ENCODE peak calls at places on chromosomes 4 and X, in five cellular contexts. O, Y, G, R and B are unnamed samples.
A peak's percentile ranks its signal among the peaks of the same experiment; 100 is the strongest.

GRCh38 chrX:106912864-106913263 is 7.3 kb upstream of the CLDN2 start:
- DNase-seq in O (peak; percentile 43), Y (peak; percentile 44), G (no peak), R (no peak), B (peak; percentile 31)

GRCh38 chrX:121135488-121136207 is 88.2 kb downstream of the GLUD2 start:
- DNase-seq in O (no peak), Y (no peak), G (no peak), R (no peak), B (no peak)

GRCh38 chr4:2049381-2049780 is 9.7 kb upstream of the NAT8L start:
- DNase-seq in O (no peak), Y (no peak), G (no peak), R (no peak), B (no peak)

GRCh38 chr4:154329939-154330338 is 161.7 kb downstream of the DCHS2 start:
- DNase-seq in O (peak; percentile 20), Y (peak; percentile 66), G (no peak), R (no peak), B (peak; percentile 94)

GRCh38 chrX:18440835-18441234 is 15.4 kb downstream of the CDKL5 start:
- DNase-seq in O (no peak), Y (no peak), G (no peak), R (no peak), B (no peak)

GRCh38 chrX:150409964-150410363 is 46.8 kb downstream of the MAMLD1 start:
- DNase-seq in O (no peak), Y (no peak), G (no peak), R (no peak), B (no peak)

GRCh38 chr4:110619401-110620247 is 3.3 kb downstream of the PITX2 start:
- DNase-seq in O (no peak), Y (no peak), G (no peak), R (no peak), B (no peak)

GRCh38 chrX:77755561-77755960 is 30.5 kb downstream of the ATRX start:
- DNase-seq in O (no peak), Y (no peak), G (no peak), R (no peak), B (no peak)

GRCh38 chr4:16794816-16795445 is 103.5 kb downstream of the LDB2 start:
- DNase-seq in O (peak; percentile 77), Y (peak; percentile 76), G (no peak), R (peak; percentile 56), B (peak; percentile 30)

GRCh38 chrX:71067727-71068051 is 445 bp downstream of the SNX12 start:
- DNase-seq in O (no peak), Y (no peak), G (no peak), R (no peak), B (no peak)

GRCh38 chrX:30593435-30594200 is 16.1 kb upstream of the TASL start:
- DNase-seq in O (no peak), Y (no peak), G (no peak), R (no peak), B (no peak)

GRCh38 chrX:29581223-29581622 is 634.1 kb upstream of the MAGEB2 start:
- DNase-seq in O (no peak), Y (no peak), G (no peak), R (no peak), B (no peak)

GRCh38 chr4:63528592-63528991 is 880.7 kb downstream of the TECRL start:
- DNase-seq in O (peak; percentile 1), Y (peak; percentile 15), G (no peak), R (no peak), B (no peak)

GRCh38 chrX:153414838-153415552 is 3.7 kb downstream of the ZFP92 start:
- DNase-seq in O (peak; percentile 31), Y (peak; percentile 18), G (no peak), R (no peak), B (peak; percentile 30)

GRCh38 chr4:67542076-67542475 is 3.2 kb downstream of the CENPC start:
- DNase-seq in O (no peak), Y (no peak), G (no peak), R (no peak), B (no peak)

GRCh38 chrX:135927897-135928296 is 34.4 kb downstream of the SAGE1 start:
- DNase-seq in O (no peak), Y (no peak), G (no peak), R (no peak), B (no peak)

GRCh38 chr4:55830741-55831140 is 11.2 kb downstream of the EXOC1L start:
- DNase-seq in O (no peak), Y (no peak), G (no peak), R (no peak), B (no peak)

DNA sequence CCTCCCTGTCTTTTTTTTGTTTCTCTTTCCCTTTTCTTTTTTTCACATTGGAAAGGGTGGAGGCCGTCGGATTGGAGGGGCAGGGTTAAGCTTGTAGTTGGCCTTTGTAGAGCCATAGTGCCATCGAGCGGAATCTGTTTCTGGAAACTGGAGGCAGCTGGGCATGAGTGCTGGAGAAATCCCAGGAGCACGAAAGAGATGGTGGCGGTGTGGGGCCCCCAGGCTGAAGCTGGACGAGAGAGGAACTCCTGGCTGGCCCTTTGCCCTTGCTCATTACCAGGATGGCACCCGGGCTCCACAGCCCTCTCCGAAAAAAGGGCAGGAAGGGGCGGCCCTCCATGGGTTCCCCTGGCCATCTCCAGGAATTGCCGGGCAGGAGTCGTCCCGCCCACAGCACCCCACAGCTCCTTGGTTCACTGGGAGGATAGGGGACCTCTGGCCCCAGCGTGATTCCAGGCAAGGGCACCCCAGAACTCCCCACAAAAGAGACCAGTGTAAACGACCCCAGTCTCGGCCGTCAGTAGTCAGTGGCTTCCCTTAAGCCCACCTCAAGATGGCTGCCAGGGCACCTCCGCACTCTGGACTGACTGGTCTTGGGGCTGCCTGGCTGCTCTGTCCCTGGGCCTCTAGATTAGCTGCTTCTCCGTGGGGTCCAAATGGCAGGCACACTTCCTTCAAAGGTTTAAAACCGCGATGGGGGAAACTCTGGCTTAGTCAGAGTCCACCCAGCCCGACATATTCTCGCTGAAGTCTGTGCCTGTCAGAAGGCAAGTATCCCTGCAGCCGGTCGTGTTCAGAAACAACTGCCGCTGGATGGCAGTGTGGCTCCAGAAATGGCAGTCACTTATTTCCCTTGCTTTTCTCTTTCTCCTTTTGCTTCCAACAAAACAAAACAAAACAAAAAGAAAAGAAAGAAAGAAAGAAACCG is 74.1 kb downstream of the NBDY start:
- DNase-seq in O (peak; percentile 65), Y (peak; percentile 75), G (peak; percentile 91), R (peak; percentile 81), B (peak; percentile 75)
- TF ChIP-seq CTCF in O (peak; percentile 55), Y (peak; percentile 46), G (peak; percentile 49), R (peak; percentile 34), B (peak; percentile 38)

GRCh38 chr4:79210636-79211049 is 115.2 kb downstream of the NAA11 start:
- DNase-seq in O (no peak), Y (no peak), G (no peak), R (no peak), B (no peak)

GRCh38 chr4:79209822-79210635 is 115.8 kb downstream of the NAA11 start:
- DNase-seq in O (no peak), Y (peak; percentile 60), G (no peak), R (no peak), B (no peak)

GRCh38 chr4:79212311-79212710 is 113.5 kb downstream of the NAA11 start:
- DNase-seq in O (no peak), Y (no peak), G (no peak), R (no peak), B (no peak)

GRCh38 chr4:79213040-79213439 is 112.8 kb downstream of the NAA11 start:
- DNase-seq in O (no peak), Y (no peak), G (no peak), R (no peak), B (no peak)

DNA sequence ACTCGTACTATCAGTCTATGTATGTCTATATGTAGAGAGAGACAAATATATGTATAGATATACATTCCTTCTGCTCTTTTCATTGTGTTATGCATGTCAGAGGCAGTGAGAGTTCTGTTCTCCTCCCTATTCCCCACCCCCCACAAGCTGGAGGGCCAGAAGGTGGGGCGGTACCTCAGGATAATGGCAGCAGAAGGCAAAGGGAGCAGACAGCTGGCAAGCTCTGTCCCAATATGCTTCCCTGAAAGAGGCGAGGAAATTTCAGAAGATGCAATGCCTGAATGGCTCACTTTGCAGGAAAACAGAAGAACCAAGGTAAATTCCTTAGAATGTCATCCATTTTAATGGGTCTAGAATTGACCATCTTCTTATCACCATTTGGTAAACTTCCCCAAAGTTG is 114.4 kb downstream of the NAA11 start:
- DNase-seq in O (no peak), Y (no peak), G (no peak), R (no peak), B (no peak)
- H3K4me3 ChIP-seq in O (no peak overlapping the region), Y (no peak overlapping the region), G (no peak overlapping the region), R (no peak overlapping the region), B (no peak overlapping the region)

DNA sequence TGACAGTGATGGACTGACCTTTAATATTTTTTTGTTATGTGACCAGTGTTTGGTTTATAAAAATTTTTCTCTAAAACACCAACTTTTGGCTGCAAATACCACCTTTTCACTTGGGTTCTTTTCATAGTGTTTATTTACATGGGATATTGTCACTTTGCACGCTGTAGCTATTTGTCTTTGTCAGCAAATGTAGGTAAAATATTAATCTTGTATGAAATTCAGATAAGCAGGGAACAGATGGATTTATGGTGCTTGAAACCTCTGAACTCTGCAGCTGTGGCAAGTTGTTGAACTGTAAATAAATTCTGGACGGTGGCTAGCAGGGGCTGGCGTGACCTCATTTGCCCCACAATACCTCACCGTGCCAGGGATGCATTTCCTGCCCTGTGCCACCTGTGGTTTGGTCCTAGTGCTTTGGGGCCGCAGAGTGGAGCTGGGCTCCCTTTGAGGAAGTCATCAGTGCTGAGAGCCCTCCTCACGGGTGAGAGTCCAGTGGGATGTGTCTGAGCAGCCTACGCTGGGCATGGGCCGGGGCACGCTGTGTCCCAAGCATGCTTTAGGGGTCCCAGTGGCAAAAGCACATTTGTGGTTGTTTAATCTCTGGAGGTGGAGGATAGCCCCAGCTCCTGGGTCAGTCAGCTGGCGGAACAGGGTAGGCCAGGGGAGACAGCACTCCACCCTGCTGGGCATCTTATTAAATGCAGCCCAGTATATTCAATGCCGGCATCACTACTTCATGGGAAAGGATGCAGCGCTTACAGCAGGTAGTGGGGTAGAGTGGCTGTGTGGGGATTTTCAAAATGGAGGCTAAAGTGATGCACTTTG is 108.6 kb downstream of the TBL1X start:
- DNase-seq in O (no peak), Y (no peak), G (no peak), R (no peak), B (no peak)
- TF ChIP-seq CTCF in O (no peak), Y (no peak), G (no peak), R (no peak), B (no peak)

DNA sequence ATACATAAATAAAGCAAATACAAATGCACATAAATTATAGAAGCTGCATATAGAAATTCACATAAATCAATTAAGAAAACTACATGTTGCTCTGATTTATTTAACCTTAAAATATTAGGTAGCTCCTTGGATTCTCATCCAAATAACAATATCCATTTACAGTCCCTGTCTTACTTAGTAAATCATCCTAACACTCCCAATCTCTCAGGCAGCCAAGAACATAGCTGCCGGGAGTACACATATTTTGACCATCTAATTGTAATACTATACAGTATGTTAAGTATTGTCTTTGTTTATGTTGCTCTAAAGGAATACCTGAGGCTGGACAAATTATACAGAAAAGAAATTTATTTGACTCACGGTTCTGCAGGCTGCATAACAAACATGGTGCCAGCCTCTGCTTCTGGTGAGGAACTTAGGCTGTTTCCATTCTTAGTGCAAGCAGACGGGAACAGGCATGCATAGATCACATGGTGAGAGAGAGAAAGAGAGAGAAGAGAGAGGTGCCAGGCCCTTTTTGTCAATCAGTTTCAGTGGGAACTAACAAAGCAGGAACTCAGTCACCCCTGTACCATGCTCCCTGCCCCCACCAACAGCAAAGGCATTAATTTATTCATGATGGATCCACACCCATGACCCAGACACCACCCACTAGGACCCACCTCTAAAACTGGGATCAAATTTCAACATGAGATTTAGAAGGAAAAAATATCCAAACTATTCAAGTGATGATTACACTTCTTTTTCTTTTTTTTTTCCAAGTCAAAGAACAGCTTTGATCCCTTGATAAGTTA is 614.8 kb upstream of the TECRL start:
- DNase-seq in O (no peak), Y (no peak), G (no peak), R (no peak), B (no peak)
- H3K4me3 ChIP-seq in O (no peak overlapping the region), Y (no peak overlapping the region), G (no peak overlapping the region), R (no peak overlapping the region), B (no peak overlapping the region)